ENCODE peak calls at places on chromosomes 12 and 14, in six cellular contexts. F is foreskin fibroblast, V is suprapubic skin, G is fibroblast of mammary gland, K is adrenal gland, S is dorsolateral prefrontal cortex. T is an unnamed sample.

GRCh38 chr14:91754819-91755218 is 22.9 kb upstream of the CATSPERB start:
- DNase-seq in F (no peak), V (no peak), G (peak; percentile 5), K (no peak), S (no peak), T (no peak)

GRCh38 chr14:99511421-99512109 is 30.4 kb downstream of the CCNK start:
- DNase-seq in F (no peak), V (no peak), G (peak; percentile 9), K (no peak), S (peak; percentile 13), T (peak; percentile 57)

GRCh38 chr12:89454080-89454848 is 70.3 kb downstream of the GALNT4 start:
- DNase-seq in F (no peak), V (no peak), G (peak; percentile 63), K (no peak), S (no peak), T (no peak)

GRCh38 chr12:94965982-94966381 is 37.5 kb downstream of the NDUFA12 start:
- DNase-seq in F (no peak), V (no peak), G (no peak), K (no peak), S (no peak), T (no peak)

GRCh38 chr14:52338282-52338681 is 24.2 kb downstream of the PTGER2 start:
- DNase-seq in F (peak; percentile 82), V (no peak), G (peak; percentile 78), K (no peak), S (no peak), T (no peak)

GRCh38 chr14:61744239-61744638 is 18.0 kb upstream of the SNAPC1 start:
- DNase-seq in F (no peak), V (no peak), G (no peak), K (no peak), S (no peak), T (no peak)

GRCh38 chr14:38867561-38868150 is 235.4 kb downstream of the SEC23A start:
- DNase-seq in F (peak; percentile 86), V (peak; percentile 69), G (peak; percentile 80), K (peak; percentile 86), S (peak; percentile 48), T (no peak)

GRCh38 chr12:70507442-70507841 is 129.8 kb downstream of the PTPRB start:
- DNase-seq in F (no peak), V (no peak), G (no peak), K (no peak), S (no peak), T (no peak)

GRCh38 chr12:13896063-13896626 is 85.3 kb downstream of the GRIN2B start:
- DNase-seq in F (no peak), V (no peak), G (no peak), K (no peak), S (no peak), T (no peak)

GRCh38 chr14:56341766-56342418 is 223.7 kb downstream of the PELI2 start:
- DNase-seq in F (peak; percentile 39), V (no peak), G (peak; percentile 54), K (no peak), S (no peak), T (no peak)

GRCh38 chr14:92970233-92970625 is 47.3 kb downstream of the CHGA start:
- DNase-seq in F (no peak), V (no peak), G (no peak), K (no peak), S (no peak), T (no peak)

GRCh38 chr12:47303207-47303606 is 223.4 kb upstream of the AMIGO2 start:
- DNase-seq in F (no peak), V (no peak), G (no peak), K (no peak), S (no peak), T (no peak)

DNA sequence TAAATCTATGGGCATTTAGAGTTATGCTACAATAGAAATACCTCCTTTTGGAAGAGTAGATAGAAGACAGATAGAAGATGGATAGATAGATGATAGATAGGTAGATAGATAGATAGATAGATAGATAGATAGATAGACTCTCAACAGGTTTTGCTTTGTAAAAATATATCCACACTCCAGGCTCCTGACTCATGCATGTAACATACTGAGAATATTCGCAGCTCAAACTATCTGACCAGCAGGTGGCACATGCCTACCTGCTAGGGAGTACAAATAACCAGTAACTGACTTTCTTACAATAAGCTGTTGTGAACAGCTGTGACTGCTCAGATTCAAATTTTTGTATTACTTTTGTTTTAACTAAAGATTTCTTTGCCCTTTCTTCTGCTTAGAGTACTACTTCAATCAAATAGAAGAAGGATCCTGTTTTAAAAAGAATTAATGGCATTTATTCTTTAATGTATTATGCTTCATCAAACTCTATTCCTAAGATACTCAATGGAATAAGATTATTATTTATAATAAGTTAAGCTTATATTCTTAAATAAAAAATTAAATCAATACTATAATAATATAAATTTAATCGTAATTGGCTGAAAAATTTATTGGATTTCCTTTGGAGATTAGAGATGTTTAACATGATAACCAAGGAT is 15.8 kb upstream of the CPNE8 start:
- DNase-seq in F (peak; percentile 8), V (no peak), G (peak; percentile 72), K (peak; percentile 74), S (no peak), T (no peak)
- TF ChIP-seq CTCF in F (peak; percentile 46), V (peak; percentile 34), G (peak; percentile 63), K (peak; percentile 62), S (peak; percentile 25), T (no peak)

GRCh38 chr14:59254146-59254910 is 65.9 kb downstream of the DAAM1 start:
- DNase-seq in F (peak; percentile 95), V (peak; percentile 69), G (peak; percentile 96), K (peak; percentile 88), S (no peak), T (peak; percentile 24)
- H3K4me3 ChIP-seq in F (no peak overlapping the region), V (no peak overlapping the region), G (no peak overlapping the region), K (peak overlapping the region; percentile 15), S (no peak overlapping the region), T (peak overlapping the region; percentile 1)

GRCh38 chr12:72144553-72144952 is 127.6 kb upstream of the TRHDE start:
- DNase-seq in F (no peak), V (no peak), G (no peak), K (no peak), S (no peak), T (no peak)

GRCh38 chr12:72146495-72146894 is 125.7 kb upstream of the TRHDE start:
- DNase-seq in F (no peak), V (no peak), G (no peak), K (no peak), S (no peak), T (no peak)

GRCh38 chr12:72136792-72137191 is 135.4 kb upstream of the TRHDE start:
- DNase-seq in F (no peak), V (no peak), G (no peak), K (no peak), S (peak; percentile 62), T (no peak)

GRCh38 chr12:72139411-72139810 is 132.8 kb upstream of the TRHDE start:
- DNase-seq in F (no peak), V (no peak), G (no peak), K (no peak), S (no peak), T (no peak)

GRCh38 chr12:72141381-72141780 is 130.8 kb upstream of the TRHDE start:
- DNase-seq in F (peak; percentile 7), V (no peak), G (no peak), K (no peak), S (no peak), T (no peak)
- TF ChIP-seq CTCF in F (peak; percentile 12), V (no peak), G (peak; percentile 2), K (no peak), S (no peak), T (no peak)

GRCh38 chr14:67580336-67581230 is 19.5 kb downstream of the PIGH start:
- DNase-seq in F (no peak), V (peak; percentile 45), G (no peak), K (no peak), S (no peak), T (no peak)
- H3K4me3 ChIP-seq in F (no peak overlapping the region), V (no peak overlapping the region), G (no peak overlapping the region), K (no peak overlapping the region), S (no peak overlapping the region), T (no peak overlapping the region)

DNA sequence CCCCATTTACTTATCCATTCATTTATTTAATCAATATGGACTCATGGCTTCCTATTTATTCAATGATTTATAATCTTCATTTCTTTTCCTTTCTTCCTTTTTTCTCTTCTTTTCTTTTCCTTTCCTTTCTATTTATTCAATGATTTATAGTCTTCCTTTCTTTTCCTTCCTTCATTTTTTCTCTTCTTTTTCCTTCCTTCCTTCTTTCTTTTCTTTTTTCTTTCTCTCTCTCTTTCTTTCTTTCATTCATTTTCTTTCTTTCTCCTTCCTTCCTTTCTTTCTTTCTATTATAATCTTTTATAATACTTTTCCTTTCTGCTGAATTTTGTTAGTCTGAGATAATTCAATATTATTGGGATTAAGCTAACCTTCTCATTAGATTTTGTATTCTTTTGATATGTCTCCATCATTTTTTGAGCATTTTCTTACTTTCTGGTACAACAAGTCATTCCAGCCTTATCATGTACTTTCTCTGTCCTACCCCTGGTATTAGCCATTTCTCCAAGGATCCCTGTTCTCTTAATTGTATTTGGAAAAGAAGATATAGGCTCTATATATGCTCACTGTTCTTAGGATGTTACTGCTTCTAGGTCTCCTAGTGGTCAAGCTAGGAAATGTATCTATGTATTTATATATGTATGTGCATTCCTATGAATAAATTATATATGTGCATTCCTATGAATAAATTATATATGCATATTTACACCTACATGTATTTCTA is 12.1 kb downstream of the LACRT start:
- DNase-seq in F (peak; percentile 36), V (no peak), G (peak; percentile 14), K (no peak), S (no peak), T (no peak)
- TF ChIP-seq CTCF in F (peak; percentile 5), V (no peak), G (peak; percentile 41), K (no peak), S (no peak), T (no peak)

GRCh38 chr12:107597695-107598410 is 87.7 kb upstream of the PWP1 start:
- DNase-seq in F (no peak), V (no peak), G (no peak), K (no peak), S (no peak), T (no peak)

GRCh38 chr12:107594995-107595394 is 90.6 kb upstream of the PWP1 start:
- DNase-seq in F (no peak), V (no peak), G (peak; percentile 53), K (no peak), S (no peak), T (no peak)

GRCh38 chr12:107598906-107599305 is 86.7 kb upstream of the PWP1 start:
- DNase-seq in F (no peak), V (no peak), G (no peak), K (no peak), S (no peak), T (no peak)

GRCh38 chr12:107605293-107605692 is 80.3 kb upstream of the PWP1 start:
- DNase-seq in F (no peak), V (no peak), G (no peak), K (no peak), S (no peak), T (no peak)

GRCh38 chr12:107600596-107601144 is 84.9 kb upstream of the PWP1 start:
- DNase-seq in F (no peak), V (no peak), G (no peak), K (no peak), S (peak; percentile 16), T (no peak)
- H3K4me3 ChIP-seq in F (no peak overlapping the region), V (no peak overlapping the region), G (no peak overlapping the region), K (no peak overlapping the region), S (no peak overlapping the region), T (no peak overlapping the region)

GRCh38 chr12:116442304-116442703 is 116.9 kb upstream of the MAP1LC3B2 start:
- DNase-seq in F (no peak), V (no peak), G (no peak), K (no peak), S (no peak), T (no peak)
- TF ChIP-seq CTCF in F (no peak), V (no peak), G (no peak), K (no peak), S (no peak), T (no peak)